ENCODE peak calls at places on chromosomes 1 and 21, in six cellular contexts. One of them, this sample, is unnamed.

GRCh38 chr1:197268012-197268411 is at the start of gene CRB1:
- DNase-seq in H1: no peak
- DNase-seq in stomach: no peak
- DNase-seq in transverse colon: no peak
- DNase-seq in upper lobe of left lung: no peak
- DNase-seq in suprapubic skin: no peak
- DNase-seq in this sample: no peak

GRCh38 chr1:1621682-1622577 is 6.6 kb downstream of the MIB2 start:
- DNase-seq in H1: no peak
- DNase-seq in stomach: no peak
- DNase-seq in transverse colon: no peak
- DNase-seq in upper lobe of left lung: peak
- DNase-seq in suprapubic skin: peak
- DNase-seq in this sample: no peak

GRCh38 chr1:48055854-48056253 is 58.7 kb upstream of the TRABD2B start:
- DNase-seq in H1: no peak
- DNase-seq in stomach: no peak
- DNase-seq in transverse colon: no peak
- DNase-seq in upper lobe of left lung: no peak
- DNase-seq in suprapubic skin: no peak
- DNase-seq in this sample: no peak

GRCh38 chr1:222815367-222815765 is 527 bp downstream of the DISP1 start:
- DNase-seq in H1: no peak
- DNase-seq in stomach: no peak
- DNase-seq in transverse colon: peak
- DNase-seq in upper lobe of left lung: no peak
- DNase-seq in suprapubic skin: no peak
- DNase-seq in this sample: peak

GRCh38 chr1:94713472-94714141 is 106.5 kb upstream of the SLC44A3 start:
- DNase-seq in H1: peak
- DNase-seq in stomach: peak
- DNase-seq in transverse colon: peak
- DNase-seq in upper lobe of left lung: peak
- DNase-seq in suprapubic skin: peak
- DNase-seq in this sample: peak

GRCh38 chr1:21565285-21565684 is 56.1 kb downstream of the ALPL start:
- DNase-seq in H1: no peak
- DNase-seq in stomach: no peak
- DNase-seq in transverse colon: no peak
- DNase-seq in upper lobe of left lung: no peak
- DNase-seq in suprapubic skin: no peak
- DNase-seq in this sample: no peak

GRCh38 chr1:58443986-58444603 is 102.4 kb downstream of the OMA1 start:
- DNase-seq in H1: no peak
- DNase-seq in stomach: no peak
- DNase-seq in transverse colon: no peak
- DNase-seq in upper lobe of left lung: no peak
- DNase-seq in suprapubic skin: no peak
- DNase-seq in this sample: no peak

GRCh38 chr1:182337736-182338571 is 53.6 kb downstream of the GLUL start:
- DNase-seq in H1: no peak
- DNase-seq in stomach: no peak
- DNase-seq in transverse colon: no peak
- DNase-seq in upper lobe of left lung: no peak
- DNase-seq in suprapubic skin: no peak
- DNase-seq in this sample: peak

GRCh38 chr21:31184462-31184861 is 146.2 kb upstream of the KRTAP19-8 start:
- DNase-seq in H1: no peak
- DNase-seq in stomach: no peak
- DNase-seq in transverse colon: no peak
- DNase-seq in upper lobe of left lung: no peak
- DNase-seq in suprapubic skin: no peak
- DNase-seq in this sample: no peak

GRCh38 chr1:94759188-94759587 is 61.0 kb upstream of the SLC44A3 start:
- DNase-seq in H1: no peak
- DNase-seq in stomach: no peak
- DNase-seq in transverse colon: no peak
- DNase-seq in upper lobe of left lung: no peak
- DNase-seq in suprapubic skin: no peak
- DNase-seq in this sample: no peak

GRCh38 chr1:29474274-29474824 is 238.0 kb downstream of the PTPRU start:
- DNase-seq in H1: no peak
- DNase-seq in stomach: peak
- DNase-seq in transverse colon: no peak
- DNase-seq in upper lobe of left lung: no peak
- DNase-seq in suprapubic skin: no peak
- DNase-seq in this sample: peak

GRCh38 chr1:189708674-189709073 is 769.0 kb downstream of the BRINP3 start:
- DNase-seq in H1: no peak
- DNase-seq in stomach: no peak
- DNase-seq in transverse colon: no peak
- DNase-seq in upper lobe of left lung: no peak
- DNase-seq in suprapubic skin: no peak
- DNase-seq in this sample: no peak

GRCh38 chr1:55813619-55814018 is 598.5 kb upstream of the USP24 start:
- DNase-seq in H1: no peak
- DNase-seq in stomach: peak
- DNase-seq in transverse colon: peak
- DNase-seq in upper lobe of left lung: no peak
- DNase-seq in suprapubic skin: peak
- DNase-seq in this sample: peak
- TF ChIP-seq EP300 in H1: no peak
- TF ChIP-seq EP300 in stomach: no peak
- TF ChIP-seq EP300 in transverse colon: peak
- TF ChIP-seq EP300 in upper lobe of left lung: no peak
- TF ChIP-seq EP300 in suprapubic skin: no peak
- TF ChIP-seq EP300 in this sample: peak

GRCh38 chr21:42377951-42378340 is 11.6 kb upstream of the TFF1 start:
- DNase-seq in H1: no peak
- DNase-seq in stomach: no peak
- DNase-seq in transverse colon: peak
- DNase-seq in upper lobe of left lung: no peak
- DNase-seq in suprapubic skin: no peak
- DNase-seq in this sample: no peak

GRCh38 chr21:42375966-42376337 is 9.6 kb upstream of the TFF1 start:
- DNase-seq in H1: no peak
- DNase-seq in stomach: no peak
- DNase-seq in transverse colon: no peak
- DNase-seq in upper lobe of left lung: no peak
- DNase-seq in suprapubic skin: no peak
- DNase-seq in this sample: no peak

GRCh38 chr21:42377211-42377950 is 11.0 kb upstream of the TFF1 start:
- DNase-seq in H1: no peak
- DNase-seq in stomach: no peak
- DNase-seq in transverse colon: peak
- DNase-seq in upper lobe of left lung: no peak
- DNase-seq in suprapubic skin: no peak
- DNase-seq in this sample: peak

GRCh38 chr21:42375141-42375905 is 9.0 kb upstream of the TFF1 start:
- DNase-seq in H1: no peak
- DNase-seq in stomach: peak
- DNase-seq in transverse colon: peak
- DNase-seq in upper lobe of left lung: peak
- DNase-seq in suprapubic skin: no peak
- DNase-seq in this sample: no peak

GRCh38 chr21:42376338-42376982 is 10.1 kb upstream of the TFF1 start:
- DNase-seq in H1: no peak
- DNase-seq in stomach: peak
- DNase-seq in transverse colon: peak
- DNase-seq in upper lobe of left lung: peak
- DNase-seq in suprapubic skin: no peak
- DNase-seq in this sample: no peak
- H3K4me3 ChIP-seq in H1: no peak
- H3K4me3 ChIP-seq in stomach: no peak
- H3K4me3 ChIP-seq in transverse colon: no peak
- H3K4me3 ChIP-seq in upper lobe of left lung: no peak
- H3K4me3 ChIP-seq in suprapubic skin: no peak
- H3K4me3 ChIP-seq in this sample: no peak

DNA sequence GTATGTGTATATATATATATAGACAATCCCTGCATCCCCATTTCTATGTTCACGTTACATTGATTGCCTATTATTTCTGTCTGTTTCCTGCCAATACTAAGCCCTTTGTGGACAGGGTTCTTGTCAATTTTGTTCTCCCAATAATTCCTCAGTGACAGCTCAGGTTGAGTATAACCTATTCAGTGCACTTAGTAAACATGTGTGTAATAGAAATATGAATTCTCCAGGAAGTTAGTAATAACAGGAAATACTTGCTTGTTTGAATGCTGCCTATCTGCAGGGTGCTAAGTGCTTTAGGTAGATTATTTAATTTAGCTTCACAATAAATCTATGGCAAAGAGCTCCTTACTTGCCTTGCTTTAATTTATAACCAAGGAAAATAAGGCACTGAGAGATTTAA is 52.8 kb upstream of the PTGFR start:
- DNase-seq in H1: no peak
- DNase-seq in stomach: no peak
- DNase-seq in transverse colon: no peak
- DNase-seq in upper lobe of left lung: no peak
- DNase-seq in suprapubic skin: no peak
- DNase-seq in this sample: no peak
- TF ChIP-seq POLR2AphosphoS5 in H1: no peak
- TF ChIP-seq POLR2AphosphoS5 in stomach: no peak
- TF ChIP-seq POLR2AphosphoS5 in transverse colon: no peak
- TF ChIP-seq POLR2AphosphoS5 in upper lobe of left lung: no peak
- TF ChIP-seq POLR2AphosphoS5 in suprapubic skin: no peak
- TF ChIP-seq POLR2AphosphoS5 in this sample: no peak

GRCh38 chr1:211736351-211736915 is 61.0 kb upstream of the NEK2 start:
- DNase-seq in H1: no peak
- DNase-seq in stomach: no peak
- DNase-seq in transverse colon: no peak
- DNase-seq in upper lobe of left lung: no peak
- DNase-seq in suprapubic skin: no peak
- DNase-seq in this sample: no peak
- TF ChIP-seq EP300 in H1: no peak
- TF ChIP-seq EP300 in stomach: no peak
- TF ChIP-seq EP300 in transverse colon: no peak
- TF ChIP-seq EP300 in upper lobe of left lung: no peak
- TF ChIP-seq EP300 in suprapubic skin: no peak
- TF ChIP-seq EP300 in this sample: no peak

DNA sequence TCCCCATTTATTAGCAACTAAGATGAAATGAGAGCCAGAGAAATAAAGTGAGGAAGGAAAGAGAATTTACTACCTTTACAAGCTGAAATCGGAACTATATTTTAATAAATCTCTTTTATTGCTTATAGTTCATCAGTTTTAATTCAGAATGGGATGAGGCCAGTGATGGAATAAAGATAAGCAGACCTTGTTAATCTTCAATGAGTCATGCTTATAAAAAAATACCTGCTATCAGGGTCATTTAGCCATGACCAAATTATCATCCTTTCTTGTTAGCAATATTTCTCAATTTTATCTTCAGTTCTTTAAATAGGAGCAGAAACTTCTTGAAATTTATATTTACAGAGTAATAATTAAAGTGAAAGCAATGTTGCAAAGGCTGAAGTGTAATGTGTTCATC is 26.1 kb downstream of the RGS4 start:
- DNase-seq in H1: no peak
- DNase-seq in stomach: no peak
- DNase-seq in transverse colon: no peak
- DNase-seq in upper lobe of left lung: no peak
- DNase-seq in suprapubic skin: no peak
- DNase-seq in this sample: no peak
- H3K4me3 ChIP-seq in H1: no peak
- H3K4me3 ChIP-seq in stomach: no peak
- H3K4me3 ChIP-seq in transverse colon: no peak
- H3K4me3 ChIP-seq in upper lobe of left lung: no peak
- H3K4me3 ChIP-seq in suprapubic skin: no peak
- H3K4me3 ChIP-seq in this sample: no peak

GRCh38 chr1:203306970-203307541 is 1.7 kb downstream of the BTG2 start:
- DNase-seq in H1: no peak
- DNase-seq in stomach: peak
- DNase-seq in transverse colon: peak
- DNase-seq in upper lobe of left lung: peak
- DNase-seq in suprapubic skin: no peak
- DNase-seq in this sample: peak
- TF ChIP-seq POLR2AphosphoS5 in H1: no peak
- TF ChIP-seq POLR2AphosphoS5 in stomach: peak
- TF ChIP-seq POLR2AphosphoS5 in transverse colon: peak
- TF ChIP-seq POLR2AphosphoS5 in upper lobe of left lung: no peak
- TF ChIP-seq POLR2AphosphoS5 in suprapubic skin: no peak
- TF ChIP-seq POLR2AphosphoS5 in this sample: peak

DNA sequence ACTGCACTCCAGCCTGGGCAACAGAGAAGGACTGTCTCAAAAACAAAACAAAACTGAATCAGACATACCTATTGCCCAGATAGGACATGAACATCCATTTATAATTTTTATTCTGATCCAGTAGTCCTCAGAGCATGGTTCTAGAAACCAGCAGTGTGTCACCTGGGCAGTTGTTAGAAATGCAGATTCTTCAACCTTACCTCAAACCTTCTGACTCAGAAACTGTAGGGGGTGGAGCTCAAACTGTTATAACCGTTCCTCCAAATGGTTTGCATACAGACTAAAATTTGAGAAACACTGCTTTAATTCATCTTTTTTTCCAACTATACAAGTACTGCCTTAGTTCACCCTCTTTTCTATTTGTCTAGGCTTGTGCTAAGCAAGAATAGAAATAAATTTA is 6.0 kb downstream of the NASP start:
- DNase-seq in H1: no peak
- DNase-seq in stomach: no peak
- DNase-seq in transverse colon: no peak
- DNase-seq in upper lobe of left lung: no peak
- DNase-seq in suprapubic skin: no peak
- DNase-seq in this sample: no peak
- TF ChIP-seq EP300 in H1: no peak
- TF ChIP-seq EP300 in stomach: no peak
- TF ChIP-seq EP300 in transverse colon: no peak
- TF ChIP-seq EP300 in upper lobe of left lung: no peak
- TF ChIP-seq EP300 in suprapubic skin: no peak
- TF ChIP-seq EP300 in this sample: no peak

GRCh38 chr1:24400065-24400464 is 13.5 kb downstream of the STPG1 start:
- DNase-seq in H1: no peak
- DNase-seq in stomach: no peak
- DNase-seq in transverse colon: no peak
- DNase-seq in upper lobe of left lung: no peak
- DNase-seq in suprapubic skin: no peak
- DNase-seq in this sample: no peak
- H3K4me3 ChIP-seq in H1: no peak
- H3K4me3 ChIP-seq in stomach: no peak
- H3K4me3 ChIP-seq in transverse colon: no peak
- H3K4me3 ChIP-seq in upper lobe of left lung: no peak
- H3K4me3 ChIP-seq in suprapubic skin: no peak
- H3K4me3 ChIP-seq in this sample: no peak